ENCODE peak calls at places on chromosome 20, in five cellular contexts. F is NT2/D1; U is type B pancreatic cell; H is activated naive CD8-positive, alpha-beta T cell treated with anti-CD3 and anti-CD28 coated beads for 36 hours; Y is stimulated activated CD8-positive, alpha-beta memory T cell treated with anti-CD3 and anti-CD28 coated beads, Interleukin-2, amount 100 ng/mL, for 1 hour. B is an unnamed sample.

GRCh38 chr20:41476446-41476845 is 109.8 kb upstream of the EMILIN3 start:
- DNase-seq in H (no peak), Y (no peak), U (no peak), F (no peak), B (no peak)

GRCh38 chr20:51156041-51156795 is 133.3 kb upstream of the KCNG1 start:
- DNase-seq in H (no peak), U (peak; percentile 52), F (no peak), Y (no peak), B (no peak)

GRCh38 chr20:43520074-43520473 is 12.6 kb downstream of the L3MBTL1 start:
- DNase-seq in Y (no peak), F (no peak), H (no peak), U (no peak), B (no peak)

GRCh38 chr20:62860924-62861691 is 514 bp downstream of the TCFL5 start:
- DNase-seq in H (peak; percentile 60), F (no peak), Y (peak; percentile 16), U (no peak), B (no peak)

GRCh38 chr20:63567382-63568169 is 6.5 kb downstream of the HELZ2 start:
- DNase-seq in Y (no peak), U (no peak), F (no peak), H (peak; percentile 67), B (no peak)

GRCh38 chr20:54284928-54285704 is 77.2 kb downstream of the PFDN4 start:
- DNase-seq in H (peak; percentile 24), U (no peak), F (no peak), Y (no peak), B (no peak)

GRCh38 chr20:23123886-23124285 is 37.8 kb upstream of the CD93 start:
- DNase-seq in H (no peak), Y (no peak), F (no peak), U (no peak), B (peak; percentile 65)

GRCh38 chr20:13549451-13549850 is 89.3 kb downstream of the TASP1 start:
- DNase-seq in U (no peak), H (no peak), F (no peak), Y (no peak), B (no peak)

GRCh38 chr20:10673831-10674683 is at the start of gene JAG1:
- DNase-seq in Y (no peak), F (peak; percentile 94), U (peak; percentile 97), H (peak; percentile 75), B (peak; percentile 98)

GRCh38 chr20:3739926-3740599 is 7.6 kb downstream of the HSPA12B start:
- DNase-seq in F (no peak), Y (no peak), H (no peak), U (no peak), B (no peak)

GRCh38 chr20:16918366-16918765 is 170.2 kb downstream of the OTOR start:
- DNase-seq in F (no peak), H (no peak), U (no peak), Y (no peak), B (no peak)

GRCh38 chr20:19129976-19130612 is 82.3 kb upstream of the SLC24A3 start:
- DNase-seq in Y (no peak), U (no peak), F (no peak), H (no peak), B (no peak)

GRCh38 chr20:6108330-6108729 is 14.5 kb downstream of the FERMT1 start:
- DNase-seq in Y (no peak), U (no peak), H (no peak), F (no peak), B (no peak)

GRCh38 chr20:47785900-47786762 is 850 bp upstream of the SULF2 start:
- DNase-seq in Y (no peak), U (peak; percentile 83), H (peak; percentile 20), F (no peak), B (no peak)

GRCh38 chr20:10634190-10634589 is 39.6 kb downstream of the JAG1 start:
- DNase-seq in H (no peak), F (no peak), U (no peak), Y (no peak), B (no peak)

GRCh38 chr20:45308078-45308778 is at the start of gene MATN4:
- DNase-seq in F (no peak), Y (no peak), U (no peak), H (no peak), B (no peak)

GRCh38 chr20:50405235-50405914 is 104.8 kb upstream of the PTPN1 start:
- DNase-seq in Y (no peak), H (no peak), F (no peak), U (no peak), B (no peak)

GRCh38 chr20:57205625-57206219 is 60.7 kb downstream of the BMP7 start:
- DNase-seq in F (no peak), Y (no peak), U (no peak), H (no peak), B (no peak)

GRCh38 chr20:53847843-53848185 is 222.6 kb downstream of the BCAS1 start:
- DNase-seq in U (no peak), H (no peak), Y (no peak), F (no peak), B (no peak)

GRCh38 chr20:18738055-18738454 is 75.5 kb upstream of the SCP2D1 start:
- DNase-seq in Y (no peak), F (no peak), H (no peak), U (no peak), B (no peak)

GRCh38 chr20:58597021-58597940 is 53.8 kb upstream of the STX16 start:
- DNase-seq in U (no peak), H (no peak), F (no peak), Y (no peak), B (no peak)

GRCh38 chr20:49908258-49908565 is 7.1 kb downstream of the SPATA2 start:
- DNase-seq in F (no peak), U (no peak), Y (no peak), H (no peak), B (no peak)

GRCh38 chr20:19976595-19977372 is 40.4 kb upstream of the NAA20 start:
- DNase-seq in U (no peak), Y (no peak), F (peak; percentile 61), H (no peak), B (no peak)

GRCh38 chr20:57398231-57398821 is 7.1 kb downstream of the RBM38 start:
- DNase-seq in F (no peak), Y (peak; percentile 75), U (no peak), H (peak; percentile 89), B (no peak)

GRCh38 chr20:1075564-1075963 is 42.8 kb upstream of the PSMF1 start:
- DNase-seq in H (no peak), F (no peak), Y (no peak), U (no peak), B (no peak)

GRCh38 chr20:20014659-20015058 is 2.5 kb upstream of the NAA20 start:
- DNase-seq in Y (no peak), U (no peak), F (no peak), H (no peak), B (no peak)

GRCh38 chr20:610130-611046 is at the start of gene TCF15:
- DNase-seq in U (no peak), H (peak; percentile 47), F (peak; percentile 66), Y (no peak), B (no peak)

GRCh38 chr20:58179083-58179431 is 49.4 kb downstream of the ANKRD60 start:
- DNase-seq in U (no peak), H (no peak), Y (no peak), F (no peak), B (no peak)

GRCh38 chr20:12093062-12093796 is 175.5 kb downstream of the BTBD3 start:
- DNase-seq in U (no peak), Y (no peak), H (no peak), F (no peak), B (no peak)

GRCh38 chr20:48115511-48115910 is 330.2 kb upstream of the SULF2 start:
- DNase-seq in F (no peak), U (no peak), H (no peak), Y (no peak), B (peak; percentile 16)

GRCh38 chr20:56343861-56344381 is 14.9 kb upstream of the FAM210B start:
- DNase-seq in U (peak; percentile 81), F (peak; percentile 84), H (peak; percentile 56), Y (no peak), B (no peak)

GRCh38 chr20:51132286-51132810 is 109.4 kb upstream of the KCNG1 start:
- DNase-seq in U (no peak), H (no peak), F (no peak), Y (no peak), B (no peak)

GRCh38 chr20:5480824-5481600 is 164.3 kb upstream of the PROKR2 start:
- DNase-seq in U (no peak), F (no peak), Y (no peak), H (no peak), B (no peak)

GRCh38 chr20:58109126-58109880 is 119.2 kb downstream of the ANKRD60 start:
- DNase-seq in U (no peak), Y (no peak), F (no peak), H (no peak), B (no peak)

GRCh38 chr20:25037288-25038102 is 20.4 kb downstream of the ACSS1 start:
- DNase-seq in U (no peak), F (no peak), Y (no peak), H (no peak), B (no peak)

GRCh38 chr20:11274137-11274536 is 600.3 kb upstream of the JAG1 start:
- DNase-seq in Y (no peak), F (peak; percentile 57), U (no peak), H (no peak), B (no peak)

GRCh38 chr20:33788351-33789049 is 22.6 kb upstream of the CHMP4B start:
- DNase-seq in H (no peak), U (no peak), Y (no peak), F (no peak), B (no peak)